ENCODE peak calls at places on chromosomes 4 and X, in eight cellular contexts. One of them, this sample, is unnamed.

GRCh38 chr4:150229538-150229937 is 151.3 kb downstream of the DCLK2 start:
- DNase-seq in AML-193: no peak
- DNase-seq in left cardiac atrium: no peak
- DNase-seq in CD8-positive, alpha-beta memory T cell: no peak
- DNase-seq in kidney: no peak
- DNase-seq in cardiac septum: no peak
- DNase-seq in endothelial cell: no peak
- DNase-seq in NCI-H460: no peak
- DNase-seq in this sample: no peak

GRCh38 chr4:67725981-67726380 is 25.0 kb upstream of the UBA6 start:
- DNase-seq in AML-193: no peak
- DNase-seq in left cardiac atrium: no peak
- DNase-seq in CD8-positive, alpha-beta memory T cell: no peak
- DNase-seq in kidney: no peak
- DNase-seq in cardiac septum: no peak
- DNase-seq in endothelial cell: no peak
- DNase-seq in NCI-H460: no peak
- DNase-seq in this sample: no peak

GRCh38 chr4:1851160-1851559 is 4.8 kb downstream of the LETM1 start:
- DNase-seq in AML-193: no peak
- DNase-seq in left cardiac atrium: no peak
- DNase-seq in CD8-positive, alpha-beta memory T cell: no peak
- DNase-seq in kidney: no peak
- DNase-seq in cardiac septum: no peak
- DNase-seq in endothelial cell: no peak
- DNase-seq in NCI-H460: no peak
- DNase-seq in this sample: no peak

GRCh38 chr4:86940176-86940575 is 5.4 kb downstream of the AFF1 start:
- DNase-seq in AML-193: no peak
- DNase-seq in left cardiac atrium: no peak
- DNase-seq in CD8-positive, alpha-beta memory T cell: no peak
- DNase-seq in kidney: no peak
- DNase-seq in cardiac septum: no peak
- DNase-seq in endothelial cell: no peak
- DNase-seq in NCI-H460: no peak
- DNase-seq in this sample: no peak

GRCh38 chr4:7026107-7026506 is 17.1 kb upstream of the TADA2B start:
- DNase-seq in AML-193: no peak
- DNase-seq in left cardiac atrium: no peak
- DNase-seq in CD8-positive, alpha-beta memory T cell: no peak
- DNase-seq in kidney: no peak
- DNase-seq in cardiac septum: no peak
- DNase-seq in endothelial cell: no peak
- DNase-seq in NCI-H460: no peak
- DNase-seq in this sample: no peak

GRCh38 chr4:116599859-116600258 is 485.5 kb downstream of the TRAM1L1 start:
- DNase-seq in AML-193: no peak
- DNase-seq in left cardiac atrium: no peak
- DNase-seq in CD8-positive, alpha-beta memory T cell: no peak
- DNase-seq in kidney: peak; percentile 65
- DNase-seq in cardiac septum: peak; percentile 74
- DNase-seq in endothelial cell: no peak
- DNase-seq in NCI-H460: no peak
- DNase-seq in this sample: peak; percentile 39

GRCh38 chr4:168765726-168766125 is 244.3 kb downstream of the CBR4 start:
- DNase-seq in AML-193: no peak
- DNase-seq in left cardiac atrium: peak; percentile 70
- DNase-seq in CD8-positive, alpha-beta memory T cell: no peak
- DNase-seq in kidney: no peak
- DNase-seq in cardiac septum: no peak
- DNase-seq in endothelial cell: no peak
- DNase-seq in NCI-H460: no peak
- DNase-seq in this sample: no peak

GRCh38 chrX:41275661-41276609 is 58.0 kb upstream of the DDX3X start:
- DNase-seq in AML-193: peak; percentile 9
- DNase-seq in left cardiac atrium: peak; percentile 73
- DNase-seq in CD8-positive, alpha-beta memory T cell: peak; percentile 49
- DNase-seq in kidney: peak; percentile 90
- DNase-seq in cardiac septum: peak; percentile 77
- DNase-seq in endothelial cell: peak; percentile 61
- DNase-seq in NCI-H460: peak; percentile 57
- DNase-seq in this sample: no peak

GRCh38 chr4:32207456-32207855 is 1487.3 kb downstream of the PCDH7 start:
- DNase-seq in AML-193: no peak
- DNase-seq in left cardiac atrium: no peak
- DNase-seq in CD8-positive, alpha-beta memory T cell: no peak
- DNase-seq in kidney: no peak
- DNase-seq in cardiac septum: no peak
- DNase-seq in endothelial cell: no peak
- DNase-seq in NCI-H460: no peak
- DNase-seq in this sample: no peak

GRCh38 chr4:6987566-6987920 is 55.6 kb upstream of the TADA2B start:
- DNase-seq in AML-193: peak; percentile 29
- DNase-seq in left cardiac atrium: no peak
- DNase-seq in CD8-positive, alpha-beta memory T cell: no peak
- DNase-seq in kidney: no peak
- DNase-seq in cardiac septum: no peak
- DNase-seq in endothelial cell: no peak
- DNase-seq in NCI-H460: no peak
- DNase-seq in this sample: no peak

GRCh38 chr4:6509587-6509986 is 37.2 kb upstream of the PPP2R2C start:
- DNase-seq in AML-193: no peak
- DNase-seq in left cardiac atrium: no peak
- DNase-seq in CD8-positive, alpha-beta memory T cell: no peak
- DNase-seq in kidney: no peak
- DNase-seq in cardiac septum: peak; percentile 63
- DNase-seq in endothelial cell: no peak
- DNase-seq in NCI-H460: no peak
- DNase-seq in this sample: no peak

GRCh38 chr4:91114386-91114785 is 987.2 kb downstream of the CCSER1 start:
- DNase-seq in AML-193: no peak
- DNase-seq in left cardiac atrium: no peak
- DNase-seq in CD8-positive, alpha-beta memory T cell: no peak
- DNase-seq in kidney: no peak
- DNase-seq in cardiac septum: no peak
- DNase-seq in endothelial cell: no peak
- DNase-seq in NCI-H460: no peak
- DNase-seq in this sample: no peak

GRCh38 chrX:4622768-4623167 is 909.3 kb upstream of the PRKX start:
- DNase-seq in AML-193: no peak
- DNase-seq in left cardiac atrium: no peak
- DNase-seq in CD8-positive, alpha-beta memory T cell: no peak
- DNase-seq in kidney: no peak
- DNase-seq in cardiac septum: no peak
- DNase-seq in endothelial cell: no peak
- DNase-seq in NCI-H460: no peak
- DNase-seq in this sample: no peak

GRCh38 chr4:118774989-118775388 is 60.9 kb downstream of the SEC24D start:
- DNase-seq in AML-193: no peak
- DNase-seq in left cardiac atrium: no peak
- DNase-seq in CD8-positive, alpha-beta memory T cell: no peak
- DNase-seq in kidney: no peak
- DNase-seq in cardiac septum: no peak
- DNase-seq in endothelial cell: no peak
- DNase-seq in NCI-H460: no peak
- DNase-seq in this sample: no peak

GRCh38 chrX:28205126-28205525 is 223.9 kb upstream of the DCAF8L1 start:
- DNase-seq in AML-193: no peak
- DNase-seq in left cardiac atrium: no peak
- DNase-seq in CD8-positive, alpha-beta memory T cell: no peak
- DNase-seq in kidney: no peak
- DNase-seq in cardiac septum: no peak
- DNase-seq in endothelial cell: no peak
- DNase-seq in NCI-H460: no peak
- DNase-seq in this sample: no peak

GRCh38 chrX:112746812-112747630 is 67.3 kb upstream of the LHFPL1 start:
- DNase-seq in AML-193: no peak
- DNase-seq in left cardiac atrium: peak; percentile 21
- DNase-seq in CD8-positive, alpha-beta memory T cell: no peak
- DNase-seq in kidney: no peak
- DNase-seq in cardiac septum: no peak
- DNase-seq in endothelial cell: no peak
- DNase-seq in NCI-H460: no peak
- DNase-seq in this sample: no peak

GRCh38 chr4:26647523-26648224 is 63.8 kb downstream of the TBC1D19 start:
- DNase-seq in AML-193: no peak
- DNase-seq in left cardiac atrium: no peak
- DNase-seq in CD8-positive, alpha-beta memory T cell: no peak
- DNase-seq in kidney: no peak
- DNase-seq in cardiac septum: no peak
- DNase-seq in endothelial cell: no peak
- DNase-seq in NCI-H460: no peak
- DNase-seq in this sample: no peak

GRCh38 chrX:23478056-23478455 is 143.4 kb downstream of the PTCHD1 start:
- DNase-seq in AML-193: no peak
- DNase-seq in left cardiac atrium: no peak
- DNase-seq in CD8-positive, alpha-beta memory T cell: no peak
- DNase-seq in kidney: no peak
- DNase-seq in cardiac septum: no peak
- DNase-seq in endothelial cell: no peak
- DNase-seq in NCI-H460: peak; percentile 20
- DNase-seq in this sample: no peak

GRCh38 chr4:142350886-142351285 is 495.2 kb downstream of the INPP4B start:
- DNase-seq in AML-193: no peak
- DNase-seq in left cardiac atrium: no peak
- DNase-seq in CD8-positive, alpha-beta memory T cell: no peak
- DNase-seq in kidney: no peak
- DNase-seq in cardiac septum: no peak
- DNase-seq in endothelial cell: no peak
- DNase-seq in NCI-H460: peak; percentile 4
- DNase-seq in this sample: no peak

GRCh38 chr4:57085278-57085677 is 24.9 kb downstream of the IGFBP7 start:
- DNase-seq in AML-193: no peak
- DNase-seq in left cardiac atrium: no peak
- DNase-seq in CD8-positive, alpha-beta memory T cell: no peak
- DNase-seq in kidney: no peak
- DNase-seq in cardiac septum: no peak
- DNase-seq in endothelial cell: no peak
- DNase-seq in NCI-H460: no peak
- DNase-seq in this sample: no peak

GRCh38 chr4:55435136-55435535 is 39.4 kb downstream of the TMEM165 start:
- DNase-seq in AML-193: no peak
- DNase-seq in left cardiac atrium: no peak
- DNase-seq in CD8-positive, alpha-beta memory T cell: no peak
- DNase-seq in kidney: no peak
- DNase-seq in cardiac septum: no peak
- DNase-seq in endothelial cell: peak; percentile 29
- DNase-seq in NCI-H460: no peak
- DNase-seq in this sample: peak; percentile 19

GRCh38 chrX:147476008-147476407 is 435.7 kb upstream of the FMR1 start:
- DNase-seq in AML-193: peak; percentile 3
- DNase-seq in left cardiac atrium: no peak
- DNase-seq in CD8-positive, alpha-beta memory T cell: no peak
- DNase-seq in kidney: no peak
- DNase-seq in cardiac septum: no peak
- DNase-seq in endothelial cell: peak; percentile 37
- DNase-seq in NCI-H460: peak; percentile 16
- DNase-seq in this sample: peak; percentile 41

GRCh38 chr4:92182006-92182735 is 121.6 kb upstream of the GRID2 start:
- DNase-seq in AML-193: no peak
- DNase-seq in left cardiac atrium: no peak
- DNase-seq in CD8-positive, alpha-beta memory T cell: no peak
- DNase-seq in kidney: peak; percentile 65
- DNase-seq in cardiac septum: no peak
- DNase-seq in endothelial cell: no peak
- DNase-seq in NCI-H460: no peak
- DNase-seq in this sample: no peak

GRCh38 chr4:157075811-157076577 is at the start of gene GLRB:
- DNase-seq in AML-193: no peak
- DNase-seq in left cardiac atrium: peak; percentile 26
- DNase-seq in CD8-positive, alpha-beta memory T cell: no peak
- DNase-seq in kidney: peak; percentile 55
- DNase-seq in cardiac septum: no peak
- DNase-seq in endothelial cell: peak; percentile 44
- DNase-seq in NCI-H460: peak; percentile 21
- DNase-seq in this sample: no peak

GRCh38 chr4:6918345-6918744 is 8.7 kb downstream of the TBC1D14 start:
- DNase-seq in AML-193: peak; percentile 55
- DNase-seq in left cardiac atrium: no peak
- DNase-seq in CD8-positive, alpha-beta memory T cell: peak; percentile 55
- DNase-seq in kidney: no peak
- DNase-seq in cardiac septum: no peak
- DNase-seq in endothelial cell: no peak
- DNase-seq in NCI-H460: no peak
- DNase-seq in this sample: no peak

This sample was measured in NAMALWA.